ENCODE peak calls at places on chromosomes 16 and 17, in nine cellular contexts. W is HL-60, T is fibroblast of pulmonary artery, Q is lung, O is heart right ventricle, I is PC-9, K is AG10803, U is sigmoid colon, F is AG04449. V is an unnamed sample.

GRCh38 chr16:48627148-48627547 is 17.2 kb upstream of the N4BP1 start:
- DNase-seq in F (no peak), W (no peak), U (no peak), I (no peak), K (no peak), Q (no peak), O (no peak), T (no peak), V (no peak)

GRCh38 chr16:56301391-56301850 is 110.1 kb downstream of the GNAO1 start:
- DNase-seq in F (peak; percentile 24), K (peak; percentile 55), I (no peak), Q (no peak), U (no peak), T (no peak), O (no peak), W (no peak), V (no peak)

GRCh38 chr17:4178651-4179050 is 35.7 kb downstream of the CYB5D2 start:
- DNase-seq in Q (no peak), T (no peak), U (no peak), F (no peak), W (no peak), K (no peak), O (no peak), I (no peak), V (no peak)

GRCh38 chr17:6555331-6556120 is 829 bp downstream of the PITPNM3 start:
- DNase-seq in Q (no peak), U (no peak), O (no peak), I (peak; percentile 50), F (no peak), W (no peak), K (peak; percentile 19), T (no peak), V (no peak)

GRCh38 chr16:89922884-89923639 is at the start of gene TUBB3:
- DNase-seq in I (no peak), U (no peak), O (peak; percentile 58), F (no peak), Q (peak; percentile 46), W (no peak), T (peak; percentile 82), K (peak; percentile 79), V (no peak)

GRCh38 chr16:2043980-2044451 is 3.6 kb downstream of the NTHL1 start:
- DNase-seq in Q (peak; percentile 64), T (no peak), K (no peak), W (no peak), F (no peak), U (peak; percentile 66), I (no peak), O (peak; percentile 62), V (no peak)

GRCh38 chr17:17812211-17813054 is 24.4 kb downstream of the SREBF1 start:
- DNase-seq in F (no peak), W (no peak), O (peak; percentile 77), Q (peak; percentile 72), I (peak; percentile 49), T (peak; percentile 68), U (peak; percentile 89), K (peak; percentile 56), V (no peak)

GRCh38 chr17:30151471-30151870 is 34.9 kb downstream of the NSRP1 start:
- DNase-seq in O (no peak), I (no peak), U (no peak), T (no peak), F (no peak), W (no peak), K (no peak), Q (no peak), V (no peak)

GRCh38 chr17:177155-177554 is 4.3 kb downstream of the DOC2B start:
- DNase-seq in Q (no peak), U (no peak), I (no peak), O (no peak), W (no peak), T (no peak), F (no peak), K (no peak), V (no peak)

GRCh38 chr16:85982563-85982939 is 83.6 kb downstream of the IRF8 start:
- DNase-seq in T (no peak), F (no peak), O (no peak), I (no peak), K (no peak), Q (peak; percentile 40), W (peak; percentile 69), U (peak; percentile 73), V (no peak)

GRCh38 chr16:73369841-73370240 is 321.9 kb upstream of the ZFHX3 start:
- DNase-seq in W (no peak), U (no peak), K (no peak), I (no peak), O (no peak), T (no peak), Q (no peak), F (no peak), V (no peak)

GRCh38 chr16:88977028-88977844 is at the start of gene CBFA2T3:
- DNase-seq in F (no peak), O (peak; percentile 80), I (peak; percentile 51), T (peak; percentile 13), Q (peak; percentile 76), U (peak; percentile 90), W (peak; percentile 75), K (no peak), V (no peak)

GRCh38 chr17:1134634-1135324 is 45.0 kb downstream of the ABR start:
- DNase-seq in F (no peak), K (no peak), W (no peak), O (peak; percentile 75), I (no peak), U (no peak), Q (no peak), T (no peak), V (no peak)

GRCh38 chr17:1398900-1399299 is 1.1 kb downstream of the YWHAE start:
- DNase-seq in Q (no peak), O (no peak), F (no peak), U (no peak), W (no peak), I (no peak), K (peak; percentile 51), T (peak; percentile 33), V (no peak)

GRCh38 chr16:49639739-49640388 is 216.0 kb downstream of the ZNF423 start:
- DNase-seq in O (peak; percentile 75), F (peak; percentile 12), Q (no peak), I (no peak), U (no peak), W (no peak), T (peak; percentile 50), K (no peak), V (no peak)

GRCh38 chr17:63515426-63515825 is 7.7 kb upstream of the KCNH6 start:
- DNase-seq in F (no peak), I (no peak), Q (no peak), U (no peak), W (no peak), K (no peak), O (no peak), T (no peak), V (no peak)

DNA sequence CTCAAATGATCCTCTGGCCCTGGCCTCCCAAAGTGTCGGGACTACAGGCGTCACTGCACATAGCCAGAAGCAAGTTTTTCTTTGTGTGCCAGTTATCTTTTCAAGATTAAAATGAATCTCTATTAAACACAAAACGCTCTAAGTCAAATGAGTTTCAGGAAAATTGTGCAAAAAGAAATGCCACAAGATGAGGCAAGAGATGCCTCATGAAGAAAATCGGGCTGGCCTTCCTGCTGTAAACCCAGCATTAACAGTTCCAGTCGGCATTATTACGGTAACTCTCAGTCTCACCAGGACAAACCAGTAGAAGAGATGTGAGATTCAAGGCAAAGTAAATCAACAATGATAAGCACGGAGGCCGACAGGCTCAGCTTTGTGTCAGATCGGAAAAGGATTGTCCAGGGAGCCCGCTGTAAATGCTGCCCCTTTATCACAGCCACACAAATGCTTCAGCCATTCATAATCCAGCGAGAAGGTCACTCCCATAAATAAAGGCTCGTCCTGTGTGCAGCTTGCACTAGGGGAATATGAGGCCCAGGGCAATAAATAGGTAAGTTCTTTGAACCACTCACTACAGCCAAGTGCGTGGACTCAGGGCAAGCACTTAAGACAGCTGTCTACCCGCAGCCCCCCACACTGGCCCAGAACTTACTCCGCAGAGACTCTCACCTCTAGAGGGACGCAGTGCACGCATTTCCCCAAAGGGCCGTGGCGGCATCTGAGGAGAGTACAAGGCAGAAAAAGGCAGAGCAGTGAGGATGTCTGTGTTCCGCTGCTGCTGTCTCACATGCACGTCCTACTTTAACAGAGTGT is 27.2 kb downstream of the NPLOC4 start:
- DNase-seq in F (no peak), O (no peak), I (no peak), T (no peak), K (no peak), W (no peak), Q (no peak), U (no peak), V (no peak)
- TF ChIP-seq CTCF in F (no peak), O (no peak), I (no peak), T (no peak), K (no peak), W (no peak), Q (no peak), U (no peak), V (no peak)

DNA sequence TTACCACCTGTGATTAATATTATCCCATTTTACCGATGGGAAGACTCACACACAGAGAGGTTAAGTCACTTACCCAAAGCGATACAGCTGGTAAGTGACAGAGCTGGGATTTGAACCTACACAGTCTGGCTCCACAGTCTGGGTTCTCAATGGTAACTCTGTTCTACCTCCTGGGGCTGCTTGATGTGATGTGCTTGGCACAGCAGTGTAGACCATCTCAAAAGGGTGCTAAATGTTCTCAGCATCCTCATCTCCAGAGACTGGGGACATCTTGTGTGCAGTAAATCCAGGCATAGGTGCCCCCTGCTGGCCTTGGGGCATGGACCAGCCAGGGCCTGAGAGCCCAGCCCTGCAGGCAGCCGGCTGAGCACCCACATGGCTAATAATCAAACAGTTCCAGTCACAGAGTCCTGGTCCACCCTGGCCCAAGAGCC is 15.4 kb upstream of the KATNB1 start:
- DNase-seq in W (no peak), O (peak; percentile 45), T (peak; percentile 75), Q (peak; percentile 53), I (no peak), K (peak; percentile 50), U (no peak), F (no peak), V (no peak)
- TF ChIP-seq CTCF in W (peak; percentile 76), O (peak; percentile 32), T (peak; percentile 83), Q (peak; percentile 14), I (peak; percentile 75), K (peak; percentile 63), U (no peak), F (peak; percentile 84), V (peak; percentile 80)

DNA sequence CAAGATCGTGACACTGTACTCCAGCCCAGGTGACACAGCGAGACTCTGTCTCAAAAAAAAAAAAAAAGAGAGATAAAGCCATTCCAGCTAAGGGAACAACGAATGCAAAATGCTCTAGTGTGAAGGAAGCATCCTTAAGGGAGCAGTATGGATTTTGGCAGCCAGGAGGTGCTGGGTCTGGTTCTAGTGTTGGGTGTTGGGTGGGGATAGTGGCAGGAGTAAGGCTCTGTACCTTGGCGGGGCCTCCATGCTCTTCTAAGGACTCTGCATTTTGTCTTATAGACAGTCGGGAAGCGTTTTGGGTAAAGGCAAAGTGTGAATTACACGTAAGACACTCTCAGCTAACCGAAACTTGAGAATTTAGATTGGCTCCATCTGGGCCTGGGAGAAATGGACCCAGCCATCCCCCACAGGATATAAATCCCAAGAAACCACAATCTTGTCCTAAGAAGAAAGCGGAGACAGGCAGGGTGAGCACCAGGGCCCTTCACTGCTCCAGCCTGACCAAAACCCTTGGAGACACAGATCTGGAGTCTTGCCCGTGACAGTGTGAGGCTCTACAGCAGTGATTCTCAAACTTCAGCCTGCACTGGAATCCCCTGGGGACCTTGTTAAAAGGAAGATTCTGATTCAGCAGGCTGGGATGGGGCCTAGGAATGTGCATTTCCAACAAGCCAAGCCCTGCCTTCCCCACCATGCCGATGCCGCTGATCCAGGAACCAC is 33.1 kb upstream of the PHB1 start:
- DNase-seq in F (no peak), I (no peak), U (peak; percentile 20), O (peak; percentile 58), Q (no peak), W (no peak), K (peak; percentile 51), T (no peak), V (no peak)
- TF ChIP-seq CTCF in F (no peak), I (no peak), U (no peak), O (no peak), Q (no peak), W (no peak), K (no peak), T (no peak), V (no peak)

GRCh38 chr17:35062284-35062683 is 1.2 kb downstream of the RFFL start:
- DNase-seq in K (no peak), O (no peak), W (no peak), Q (no peak), I (no peak), F (no peak), U (no peak), T (no peak), V (no peak)
- TF ChIP-seq CTCF in K (no peak), O (no peak), W (no peak), Q (no peak), I (no peak), F (no peak), U (no peak), T (no peak), V (no peak)

V was measured in LNCaP clone FGC.